ENCODE peak calls at places on chromosomes 7 and 10, in eight cellular contexts. J, G, Z, Q, P, T, A and O are unnamed samples.

GRCh38 chr10:26755443-26755903 is 58.0 kb downstream of the PDSS1 start:
- DNase-seq in Z (no peak), T (no peak), P (peak; percentile 46), Q (no peak), G (no peak), A (no peak), J (no peak), O (peak; percentile 30)

GRCh38 chr7:84675633-84676034 is 481.0 kb upstream of the SEMA3A start:
- DNase-seq in Z (no peak), Q (no peak), A (no peak), T (no peak), P (peak; percentile 22), J (no peak), G (no peak), O (no peak)

GRCh38 chr7:70646551-70647248 is 485.2 kb upstream of the GALNT17 start:
- DNase-seq in Z (no peak), A (no peak), G (no peak), J (no peak), T (no peak), P (no peak), Q (no peak), O (no peak)

GRCh38 chr10:129501652-129502436 is 34.8 kb downstream of the MGMT start:
- DNase-seq in Z (no peak), G (no peak), P (no peak), A (no peak), J (no peak), T (no peak), Q (no peak), O (no peak)

GRCh38 chr7:104643587-104644217 is 315.3 kb downstream of the LHFPL3 start:
- DNase-seq in T (no peak), Q (peak; percentile 37), J (no peak), G (no peak), Z (no peak), A (no peak), P (peak; percentile 47), O (peak; percentile 61)

GRCh38 chr7:30840176-30841024 is 69.2 kb downstream of the MINDY4 start:
- DNase-seq in J (no peak), G (no peak), Q (no peak), Z (no peak), A (no peak), P (no peak), T (no peak), O (no peak)

GRCh38 chr10:73857446-73857845 is 16.9 kb downstream of the CAMK2G start:
- DNase-seq in J (no peak), Z (no peak), Q (no peak), G (no peak), A (no peak), P (no peak), T (no peak), O (no peak)

GRCh38 chr7:24336461-24336860 is 52.5 kb downstream of the NPY start:
- DNase-seq in J (no peak), T (no peak), Z (no peak), G (no peak), Q (no peak), P (peak; percentile 60), A (no peak), O (no peak)

GRCh38 chr10:34993782-34994181 is 96.4 kb downstream of the CUL2 start:
- DNase-seq in T (no peak), G (no peak), Z (no peak), P (no peak), Q (no peak), A (no peak), J (no peak), O (no peak)

GRCh38 chr10:34994565-34995142 is 95.5 kb downstream of the CUL2 start:
- DNase-seq in Q (peak; percentile 79), G (no peak), P (peak; percentile 100), Z (no peak), A (peak; percentile 48), J (no peak), T (no peak), O (peak; percentile 81)

GRCh38 chr10:34996843-34997242 is 93.3 kb downstream of the CUL2 start:
- DNase-seq in Z (no peak), G (peak; percentile 10), Q (no peak), A (peak; percentile 83), T (no peak), P (no peak), J (no peak), O (no peak)

GRCh38 chr10:34998940-34999339 is 91.2 kb downstream of the CUL2 start:
- DNase-seq in Z (no peak), A (no peak), P (no peak), G (no peak), J (no peak), Q (no peak), T (no peak), O (no peak)

GRCh38 chr10:34995925-34996324 is 94.2 kb downstream of the CUL2 start:
- DNase-seq in Z (no peak), P (peak; percentile 74), T (no peak), J (no peak), G (no peak), Q (no peak), A (no peak), O (peak; percentile 32)
- H3K36me3 ChIP-seq in Z (no peaks in the 10 kb centered on the region), P (no peaks in the 10 kb centered on the region), T (no peaks in the 10 kb centered on the region), J (no peaks in the 10 kb centered on the region), G (no peaks in the 10 kb centered on the region), Q (no peaks in the 10 kb centered on the region), A (no peaks in the 10 kb centered on the region), O (no peaks in the 10 kb centered on the region)

DNA sequence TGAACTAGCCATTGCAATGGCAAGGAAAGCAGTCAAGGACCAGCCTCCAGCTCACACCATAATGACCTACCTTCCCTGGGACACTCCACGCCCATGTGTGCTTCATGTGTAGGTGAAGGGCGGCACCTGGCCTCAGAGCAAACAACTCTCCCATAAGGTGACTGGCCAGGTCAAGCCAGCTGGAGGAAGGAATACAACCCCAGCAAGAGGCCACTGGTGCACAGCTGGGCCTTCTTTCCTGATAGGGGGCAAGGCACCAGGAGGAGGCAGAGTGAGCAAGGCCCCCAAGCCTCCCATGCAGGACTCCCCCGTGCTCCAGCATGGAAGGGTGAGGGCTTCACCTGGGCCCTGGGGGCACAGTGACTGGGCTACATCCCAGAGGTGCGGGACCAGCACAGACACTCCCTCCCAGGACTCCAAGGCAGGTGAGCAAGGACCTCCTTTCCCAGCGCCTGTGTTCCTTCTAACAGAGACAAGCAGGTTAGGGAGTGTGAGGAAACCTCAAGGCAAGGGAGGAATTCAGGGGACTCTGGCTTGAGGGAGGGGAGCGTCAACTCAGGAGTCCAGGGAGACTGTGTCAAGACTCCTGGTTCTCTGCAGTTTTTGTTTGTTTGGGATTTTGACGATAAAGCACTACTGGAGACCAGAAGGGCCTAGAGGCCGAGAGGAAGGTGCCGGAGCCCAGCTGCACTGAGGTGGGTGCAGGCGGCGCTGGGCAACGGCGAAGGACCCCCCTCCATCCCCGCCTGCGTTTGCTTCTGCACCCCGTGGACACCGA is 1.7 kb downstream of the PTPRN2 start:
- DNase-seq in J (no peak), Z (no peak), A (no peak), Q (no peak), G (no peak), T (no peak), P (no peak), O (peak; percentile 72)
- H3K4me3 ChIP-seq in J (peak overlapping the region; percentile 27), Z (no peak overlapping the region), A (peak overlapping the region; percentile 23), Q (no peak overlapping the region), G (peak overlapping the region; percentile 39), T (no peak overlapping the region), P (no peak overlapping the region), O (no peak overlapping the region)

DNA sequence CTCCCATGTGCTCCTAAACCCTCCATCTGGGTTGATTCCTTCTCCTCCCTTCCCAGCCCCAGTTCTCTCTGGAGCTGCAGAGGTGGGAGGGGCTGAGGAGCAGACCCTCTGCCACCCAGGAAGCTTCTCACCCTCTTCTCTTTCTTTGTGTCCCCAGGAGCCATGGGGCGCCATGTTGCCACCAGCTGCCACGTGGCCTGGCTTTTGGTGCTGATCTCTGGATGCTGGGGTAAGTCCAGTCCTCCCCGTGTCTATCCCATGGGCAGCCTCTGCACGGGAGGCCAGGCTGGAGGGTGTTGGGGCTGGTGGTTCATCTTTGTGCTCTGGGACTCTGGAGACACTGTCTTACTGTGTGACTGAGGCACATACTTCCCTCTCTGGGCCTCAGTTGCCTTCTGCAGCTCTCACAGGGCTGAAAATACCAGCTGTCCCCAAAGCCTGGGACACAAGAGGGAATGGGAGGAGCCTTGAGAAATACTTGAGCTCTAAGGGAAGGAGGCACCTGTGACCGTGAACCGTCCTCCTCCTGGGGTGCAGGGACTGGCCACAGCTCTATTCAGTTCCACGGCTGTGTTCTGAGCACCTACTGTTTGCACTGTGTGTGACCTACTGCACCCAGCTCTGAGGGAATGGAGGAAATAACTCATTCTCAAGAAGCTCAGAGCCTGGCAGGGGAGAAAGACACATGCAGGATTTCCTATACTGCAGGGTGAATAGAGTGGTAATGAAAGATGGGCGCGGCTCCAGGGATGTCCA is 43.1 kb downstream of the CDH23 start:
- DNase-seq in A (no peak), P (no peak), Z (no peak), Q (no peak), G (no peak), J (no peak), T (no peak), O (peak; percentile 49)
- H3K36me3 ChIP-seq in A (no peaks in the 10 kb centered on the region), P (no peaks in the 10 kb centered on the region), Z (no peaks in the 10 kb centered on the region), Q (no peaks in the 10 kb centered on the region), G (no peaks in the 10 kb centered on the region), J (no peaks in the 10 kb centered on the region), T (no peaks in the 10 kb centered on the region), O (no peaks in the 10 kb centered on the region)

GRCh38 chr10:77910524-77911145 is 15.9 kb downstream of the DLG5 start:
- DNase-seq in A (no peak), P (no peak), G (no peak), Z (no peak), J (no peak), T (no peak), Q (no peak), O (no peak)

GRCh38 chr10:77909021-77909754 is 17.4 kb downstream of the DLG5 start:
- DNase-seq in G (no peak), P (no peak), Z (no peak), Q (no peak), A (no peak), J (no peak), T (no peak), O (no peak)

GRCh38 chr10:77907900-77908717 is 18.4 kb downstream of the DLG5 start:
- DNase-seq in P (peak; percentile 81), A (no peak), G (no peak), J (no peak), Z (no peak), Q (no peak), T (no peak), O (peak; percentile 71)

GRCh38 chr10:77911535-77912123 is 14.9 kb downstream of the DLG5 start:
- DNase-seq in A (no peak), G (no peak), J (no peak), P (no peak), T (no peak), Z (no peak), Q (no peak), O (no peak)

GRCh38 chr10:77909755-77910375 is 16.7 kb downstream of the DLG5 start:
- DNase-seq in G (no peak), A (no peak), P (no peak), T (no peak), Q (no peak), J (no peak), Z (no peak), O (no peak)
- H3K4me3 ChIP-seq in G (no peak overlapping the region), A (no peak overlapping the region), P (no peak overlapping the region), T (no peak overlapping the region), Q (no peak overlapping the region), J (no peak overlapping the region), Z (no peak overlapping the region), O (no peak overlapping the region)